ENCODE peak calls at places on chromosomes 12 and 14, in eight cellular contexts. R is hepatocyte; Z is effector memory CD4-positive, alpha-beta T cell; E is left lung; D is cardiac muscle cell; T is HCT116; S is Peyer's patch; H is tibial nerve. K is an unnamed sample.

GRCh38 chr14:105492051-105492965 is 1.3 kb downstream of the TEDC1 start:
- DNase-seq in S (peak), H (no peak), D (no peak), R (peak), Z (no peak), E (peak), T (no peak), K (no peak)

GRCh38 chr12:97941686-97942354 is 479.2 kb downstream of the RMST start:
- DNase-seq in T (no peak), E (no peak), D (no peak), H (no peak), R (peak), S (no peak), Z (no peak), K (no peak)

GRCh38 chr12:31900271-31900670 is 58.9 kb upstream of the RESF1 start:
- DNase-seq in E (no peak), R (no peak), S (no peak), Z (no peak), H (no peak), T (no peak), D (peak), K (no peak)

GRCh38 chr12:125287155-125287847 is 222.1 kb downstream of the AACS start:
- DNase-seq in E (no peak), Z (no peak), T (no peak), D (no peak), R (no peak), H (no peak), S (no peak), K (no peak)

GRCh38 chr14:91727121-91727520 is 4.8 kb downstream of the CATSPERB start:
- DNase-seq in T (no peak), Z (no peak), E (no peak), D (peak), H (no peak), R (no peak), S (no peak), K (no peak)

GRCh38 chr12:50365709-50366406 is 30.6 kb downstream of the FAM186A start:
- DNase-seq in E (no peak), H (no peak), S (no peak), T (no peak), D (no peak), Z (no peak), R (no peak), K (no peak)

GRCh38 chr12:31961137-31961536 is 1.9 kb downstream of the RESF1 start:
- DNase-seq in S (no peak), E (no peak), T (no peak), D (no peak), R (no peak), Z (no peak), H (no peak), K (no peak)

GRCh38 chr12:53298154-53298553 is 1.3 kb upstream of the MYG1 start:
- DNase-seq in D (peak), R (no peak), H (no peak), S (no peak), E (no peak), Z (no peak), T (no peak), K (no peak)

GRCh38 chr12:123034865-123035264 is 54.4 kb downstream of the ARL6IP4 start:
- DNase-seq in R (no peak), Z (no peak), T (no peak), S (no peak), D (peak), E (no peak), H (no peak), K (no peak)

GRCh38 chr14:103535891-103536565 is 7.0 kb downstream of the TRMT61A start:
- DNase-seq in Z (no peak), D (no peak), R (no peak), H (no peak), S (no peak), T (no peak), E (peak), K (no peak)

GRCh38 chr12:24919346-24920001 is 29.4 kb downstream of the BCAT1 start:
- DNase-seq in S (no peak), Z (no peak), D (no peak), H (no peak), T (no peak), R (no peak), E (no peak), K (no peak)

GRCh38 chr12:108607981-108608600 is 10.2 kb upstream of the TMEM119 start:
- DNase-seq in D (no peak), T (no peak), Z (no peak), E (no peak), H (no peak), S (no peak), R (no peak), K (no peak)

GRCh38 chr14:81868172-81868571 is 334.5 kb upstream of the SEL1L start:
- DNase-seq in T (no peak), E (no peak), H (no peak), D (no peak), R (no peak), Z (no peak), S (no peak), K (peak)

GRCh38 chr14:44403194-44403593 is 103.9 kb downstream of the FSCB start:
- DNase-seq in H (no peak), S (no peak), R (no peak), D (no peak), Z (no peak), E (no peak), T (no peak), K (no peak)

GRCh38 chr12:131281016-131281415 is 327.3 kb downstream of the ADGRD1 start:
- DNase-seq in T (no peak), R (no peak), H (no peak), D (no peak), Z (no peak), E (no peak), S (peak), K (no peak)

GRCh38 chr12:6965026-6965661 is 5.3 kb downstream of the PHB2 start:
- DNase-seq in Z (peak), T (peak), E (peak), R (peak), S (peak), H (peak), D (peak), K (no peak)

GRCh38 chr14:72318648-72319047 is 386.4 kb downstream of the RGS6 start:
- DNase-seq in D (no peak), Z (no peak), S (no peak), R (no peak), H (no peak), E (no peak), T (no peak), K (no peak)

GRCh38 chr14:100348779-100349708 is 25.9 kb downstream of the SLC25A47 start:
- DNase-seq in R (no peak), Z (no peak), E (no peak), H (no peak), D (no peak), S (peak), T (no peak), K (no peak)

GRCh38 chr14:67620217-67620789 is 583 bp downstream of the ARG2 start:
- DNase-seq in H (no peak), S (peak), T (no peak), D (no peak), E (no peak), Z (no peak), R (peak), K (no peak)

GRCh38 chr12:124396544-124397398 is 101.9 kb downstream of the RFLNA start:
- DNase-seq in T (no peak), E (no peak), S (peak), D (no peak), H (peak), R (no peak), Z (no peak), K (no peak)

GRCh38 chr14:90599339-90599738 is 202.5 kb downstream of the CALM1 start:
- DNase-seq in D (no peak), E (no peak), S (no peak), Z (no peak), R (no peak), T (no peak), H (no peak), K (no peak)

DNA sequence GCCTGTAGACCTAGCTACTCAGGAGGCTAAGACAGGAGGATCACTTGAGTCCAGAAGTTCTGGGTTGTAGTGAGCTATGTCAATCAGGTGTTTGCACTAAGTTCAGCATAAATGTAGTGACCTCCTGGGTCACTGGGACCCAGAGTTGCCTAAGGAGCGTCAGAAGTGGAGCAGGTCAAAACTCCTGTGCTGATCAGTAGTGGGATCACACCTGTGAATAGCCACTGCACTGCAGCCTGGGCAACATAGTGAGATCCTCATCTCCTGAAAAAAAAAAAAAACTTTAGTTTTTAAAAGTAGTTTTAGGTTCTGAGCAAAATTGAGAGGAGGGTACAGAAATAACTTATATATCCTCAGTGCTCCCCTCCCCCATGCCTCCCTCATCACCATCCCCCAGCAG is 42.2 kb downstream of the MRPL42 start:
- DNase-seq in H (no peak), D (no peak), S (no peak), Z (no peak), T (no peak), R (no peak), E (no peak), K (no peak)
- H3K4me3 ChIP-seq in H (no peak), D (no peak), S (no peak), Z (no peak), T (no peak), R (no peak), E (no peak), K (no peak)

GRCh38 chr12:56718636-56719035 is 6.5 kb downstream of the NACA start:
- DNase-seq in Z (no peak), H (no peak), S (no peak), R (no peak), D (no peak), T (no peak), E (peak), K (no peak)
- H3K4me3 ChIP-seq in Z (no peak), H (no peak), S (no peak), R (no peak), D (no peak), T (no peak), E (no peak), K (no peak)

GRCh38 chr12:2311001-2311778 is 258.4 kb downstream of the CACNA1C start:
- DNase-seq in E (no peak), Z (no peak), R (no peak), D (peak), H (no peak), T (no peak), S (no peak), K (no peak)
- H3K4me3 ChIP-seq in E (no peak), Z (no peak), R (no peak), D (no peak), H (no peak), T (no peak), S (no peak), K (no peak)

DNA sequence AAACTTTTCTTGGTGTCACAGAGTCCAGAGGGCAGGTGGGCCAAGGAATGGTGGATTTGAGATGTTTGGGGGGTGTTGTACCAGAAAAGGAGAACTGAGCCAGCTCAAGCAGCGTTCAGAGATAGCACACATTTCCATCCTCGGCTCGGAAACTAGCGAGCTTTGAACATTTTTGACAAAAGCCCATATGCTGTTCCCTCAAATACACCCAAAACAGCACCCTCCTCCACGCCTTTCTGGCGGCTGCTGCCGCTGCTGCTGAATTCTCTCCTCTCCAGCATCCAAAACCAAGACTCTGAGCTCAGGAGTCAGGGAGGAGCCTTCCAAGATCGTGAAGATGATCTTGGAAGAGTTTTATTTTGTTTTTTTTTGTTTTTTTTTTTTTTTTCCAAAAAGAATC is 967 bp downstream of the SRRM4 start:
- DNase-seq in R (no peak), S (no peak), D (no peak), H (no peak), T (no peak), E (no peak), Z (no peak), K (no peak)
- H3K4me3 ChIP-seq in R (no peak), S (no peak), D (no peak), H (no peak), T (no peak), E (no peak), Z (no peak), K (no peak)

GRCh38 chr14:68956728-68957127 is 22.4 kb downstream of the ACTN1 start:
- DNase-seq in T (no peak), E (no peak), R (no peak), Z (no peak), H (no peak), D (no peak), S (no peak), K (no peak)
- H3K4me3 ChIP-seq in T (no peak), E (no peak), R (no peak), Z (no peak), H (no peak), D (no peak), S (no peak), K (no peak)

DNA sequence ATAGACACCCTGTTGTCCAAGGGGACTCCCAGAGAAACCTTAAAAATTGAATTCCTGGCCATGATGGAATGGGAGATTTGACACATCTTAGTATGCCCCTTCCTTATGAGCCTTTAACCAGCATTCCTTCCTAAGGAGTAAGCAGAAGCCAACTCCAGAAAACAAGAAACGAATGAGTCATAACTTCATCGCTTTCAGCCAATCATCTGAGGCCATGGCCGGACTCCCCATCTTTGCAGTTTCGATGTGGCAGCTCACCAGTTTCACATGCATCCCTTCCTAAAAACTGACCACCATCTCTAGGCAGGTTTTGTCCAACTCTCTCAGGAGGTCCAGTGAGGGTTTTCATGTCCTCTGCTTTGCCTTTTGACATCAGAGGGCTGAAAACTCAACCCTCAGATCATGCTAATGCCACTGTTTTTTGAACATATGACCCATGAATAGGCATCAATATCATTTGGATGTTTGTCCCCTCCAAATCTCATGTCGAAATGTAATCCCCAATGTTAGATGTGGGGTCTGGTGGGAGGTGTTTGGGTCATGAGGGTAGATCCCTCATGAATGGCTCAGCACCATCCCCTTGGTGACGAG is 19.9 kb downstream of the DAAM1 start:
- DNase-seq in R (no peak), S (no peak), E (no peak), H (no peak), D (peak), Z (no peak), T (no peak), K (no peak)
- H3K4me3 ChIP-seq in R (no peak), S (no peak), E (no peak), H (no peak), D (no peak), Z (no peak), T (no peak), K (no peak)

GRCh38 chr12:62603811-62604098 is 137.1 kb downstream of the MON2 start:
- DNase-seq in D (no peak), R (no peak), T (no peak), E (peak), H (no peak), Z (no peak), S (no peak), K (no peak)

GRCh38 chr12:62605972-62606371 is 139.3 kb downstream of the MON2 start:
- DNase-seq in T (no peak), E (no peak), S (no peak), H (no peak), R (no peak), D (no peak), Z (no peak), K (no peak)

GRCh38 chr12:62604373-62604772 is 137.7 kb downstream of the MON2 start:
- DNase-seq in Z (no peak), H (no peak), E (no peak), S (no peak), R (no peak), D (no peak), T (no peak), K (no peak)

GRCh38 chr12:62604856-62605255 is 138.2 kb downstream of the MON2 start:
- DNase-seq in E (no peak), H (no peak), R (no peak), T (no peak), D (peak), Z (no peak), S (no peak), K (no peak)

GRCh38 chr12:62606654-62607053 is 140.0 kb downstream of the MON2 start:
- DNase-seq in S (no peak), T (no peak), R (no peak), H (no peak), Z (no peak), E (no peak), D (no peak), K (no peak)
- H3K4me3 ChIP-seq in S (no peak), T (no peak), R (no peak), H (no peak), Z (no peak), E (no peak), D (no peak), K (no peak)

DNA sequence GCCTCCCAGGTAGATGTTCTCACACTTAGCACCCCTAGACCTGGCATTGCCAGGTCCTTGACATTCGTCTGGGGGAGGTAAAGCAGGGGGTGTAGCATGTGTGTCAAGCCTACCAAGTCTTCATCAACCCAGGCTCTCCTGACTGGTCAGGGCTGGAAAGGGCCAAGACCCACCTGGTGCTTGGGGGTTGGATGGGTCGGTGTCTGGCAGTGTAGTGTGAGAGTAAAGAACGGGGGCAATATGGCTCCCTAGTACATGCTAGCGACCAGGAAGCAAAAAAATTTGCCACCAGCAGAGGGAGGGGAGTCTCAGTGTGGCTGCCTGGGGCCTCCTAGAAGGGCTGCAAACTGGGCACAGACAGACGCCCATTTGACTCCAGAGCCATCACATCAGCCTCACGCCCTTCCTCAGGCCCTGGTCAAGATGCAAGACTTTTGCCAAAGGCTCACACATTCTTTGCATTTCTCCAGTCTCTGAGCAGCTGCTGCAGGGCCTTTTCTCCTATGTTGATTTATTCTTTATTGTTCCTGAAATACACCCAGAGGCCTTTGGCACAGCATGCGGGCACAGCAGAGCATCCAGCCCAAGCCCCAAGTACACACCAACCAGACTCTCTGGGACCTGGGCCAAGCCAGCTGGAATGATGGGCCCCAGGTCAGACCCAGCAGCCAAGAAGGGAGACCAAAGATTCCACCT is 38.3 kb upstream of the PNMA1 start:
- DNase-seq in T (no peak), H (no peak), D (peak), E (no peak), R (no peak), Z (no peak), S (peak), K (no peak)
- H3K4me3 ChIP-seq in T (no peak), H (no peak), D (no peak), E (no peak), R (no peak), Z (peak), S (no peak), K (no peak)